ENCODE peak calls at places on chromosomes 16 and 17, in six cellular contexts. S is SK-N-SH, T is K562, N is H1, V is HepG2, C is GM12878. X is an unnamed sample.

GRCh38 chr17:17919169-17920107 is 52.8 kb downstream of the TOM1L2 start:
- DNase-seq in S (peak; percentile 85), T (peak; percentile 83), N (peak; percentile 75), V (peak; percentile 75), C (peak; percentile 39), X (peak; percentile 61)

GRCh38 chr16:63080736-63081135 is 1044.5 kb upstream of the CDH8 start:
- DNase-seq in S (no peak), T (no peak), N (no peak), V (no peak), C (no peak), X (no peak)

GRCh38 chr17:10091051-10091450 is 107.4 kb downstream of the GAS7 start:
- DNase-seq in S (no peak), T (no peak), N (no peak), V (no peak), C (no peak), X (no peak)

GRCh38 chr16:31519746-31520145 is 8.0 kb upstream of the AHSP start:
- DNase-seq in S (no peak), T (no peak), N (no peak), V (no peak), C (no peak), X (no peak)

GRCh38 chr17:4465786-4466185 is 32.0 kb downstream of the SPNS3 start:
- DNase-seq in S (no peak), T (no peak), N (no peak), V (no peak), C (no peak), X (no peak)

GRCh38 chr17:33390479-33391027 is 97.5 kb upstream of the ASIC2 start:
- DNase-seq in S (no peak), T (no peak), N (no peak), V (no peak), C (no peak), X (no peak)

GRCh38 chr16:57572978-57573733 is 30.7 kb downstream of the ADGRG5 start:
- DNase-seq in S (no peak), T (no peak), N (no peak), V (no peak), C (no peak), X (no peak)

GRCh38 chr16:50598936-50599361 is 50.8 kb downstream of the NKD1 start:
- DNase-seq in S (no peak), T (no peak), N (no peak), V (no peak), C (no peak), X (no peak)

GRCh38 chr16:35637683-35638082 is 2178.3 kb downstream of the TP53TG3F start:
- DNase-seq in S (no peak), T (no peak), N (no peak), V (no peak), C (no peak), X (no peak)

GRCh38 chr16:23544436-23544835 is 12.7 kb downstream of the EARS2 start:
- DNase-seq in S (no peak), T (no peak), N (no peak), V (no peak), C (no peak), X (no peak)

GRCh38 chr17:48181653-48182052 is 74.1 kb downstream of the SNX11 start:
- DNase-seq in S (no peak), T (peak; percentile 47), N (no peak), V (no peak), C (no peak), X (no peak)

GRCh38 chr16:11309895-11310633 is 28.9 kb upstream of the PRM1 start:
- DNase-seq in S (no peak), T (no peak), N (no peak), V (peak; percentile 86), C (peak; percentile 77), X (no peak)

GRCh38 chr17:76251478-76252039 is 11.3 kb upstream of the RNF157 start:
- DNase-seq in S (no peak), T (no peak), N (no peak), V (peak; percentile 56), C (no peak), X (no peak)

GRCh38 chr16:27736431-27736830 is 186.5 kb downstream of the KATNIP start:
- DNase-seq in S (no peak), T (no peak), N (no peak), V (no peak), C (no peak), X (no peak)

GRCh38 chr17:77516902-77517301 is 376.1 kb downstream of the SEC14L1 start:
- DNase-seq in S (no peak), T (no peak), N (no peak), V (no peak), C (no peak), X (no peak)

DNA sequence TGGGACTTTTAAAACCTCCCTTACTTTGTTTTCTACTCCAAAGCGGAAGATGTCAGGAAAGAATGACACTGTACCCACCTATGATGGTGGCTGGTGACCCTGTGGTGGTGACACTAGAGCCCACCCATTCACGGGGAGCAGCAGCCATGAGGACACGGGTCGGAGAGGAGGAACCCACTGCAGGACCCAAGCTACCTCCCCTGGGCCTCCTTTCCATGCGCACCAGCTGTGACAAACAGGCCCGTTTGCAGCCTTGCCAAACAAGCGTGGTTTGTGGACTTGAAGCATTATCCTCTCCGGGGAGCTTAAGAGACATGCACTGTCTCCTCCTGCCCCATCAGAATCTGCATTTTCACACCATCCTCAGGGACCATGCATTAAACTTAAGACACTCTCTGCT is 85.6 kb downstream of the ZFHX3 start:
- DNase-seq in S (no peak), T (no peak), N (no peak), V (no peak), C (no peak), X (no peak)
- TF ChIP-seq POLR2AphosphoS5 in S (no peak), T (no peak), N (no peak), V (no peak), C (no peak), X (no peak)

DNA sequence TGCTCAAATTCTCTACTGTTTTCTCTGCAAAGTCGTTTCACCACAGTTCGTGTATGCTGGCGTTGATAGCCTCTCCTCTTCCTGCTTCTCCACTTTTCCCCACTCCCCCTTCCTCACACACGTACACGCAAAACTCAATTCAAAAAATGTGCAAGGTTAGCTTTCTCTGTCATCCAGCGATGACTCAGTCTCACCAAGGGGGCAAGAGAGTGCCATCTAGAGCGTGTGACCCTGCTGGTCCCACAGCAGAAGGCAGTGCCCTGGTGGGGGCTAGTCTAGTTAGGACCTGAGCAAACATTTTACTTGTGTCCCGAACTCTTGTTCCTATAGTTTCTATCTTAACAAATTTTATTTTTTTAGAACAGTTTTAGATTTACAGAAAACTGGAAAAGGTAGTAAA is 121.2 kb upstream of the CHMP6 start:
- DNase-seq in S (no peak), T (no peak), N (no peak), V (no peak), C (no peak), X (no peak)
- TF ChIP-seq CTCF in S (no peak), T (no peak), N (no peak), V (no peak), C (no peak), X (no peak)

GRCh38 chr17:35890774-35891155 is 10.6 kb upstream of the CCL5 start:
- DNase-seq in S (peak; percentile 21), T (no peak), N (no peak), V (no peak), C (no peak), X (no peak)

GRCh38 chr17:35891273-35891672 is 11.1 kb upstream of the CCL5 start:
- DNase-seq in S (no peak), T (no peak), N (no peak), V (no peak), C (no peak), X (no peak)

GRCh38 chr17:35892091-35892637 is 12.0 kb upstream of the CCL5 start:
- DNase-seq in S (no peak), T (no peak), N (no peak), V (no peak), C (no peak), X (peak; percentile 17)

GRCh38 chr17:35889241-35889640 is 9.1 kb upstream of the CCL5 start:
- DNase-seq in S (no peak), T (no peak), N (no peak), V (no peak), C (no peak), X (no peak)

DNA sequence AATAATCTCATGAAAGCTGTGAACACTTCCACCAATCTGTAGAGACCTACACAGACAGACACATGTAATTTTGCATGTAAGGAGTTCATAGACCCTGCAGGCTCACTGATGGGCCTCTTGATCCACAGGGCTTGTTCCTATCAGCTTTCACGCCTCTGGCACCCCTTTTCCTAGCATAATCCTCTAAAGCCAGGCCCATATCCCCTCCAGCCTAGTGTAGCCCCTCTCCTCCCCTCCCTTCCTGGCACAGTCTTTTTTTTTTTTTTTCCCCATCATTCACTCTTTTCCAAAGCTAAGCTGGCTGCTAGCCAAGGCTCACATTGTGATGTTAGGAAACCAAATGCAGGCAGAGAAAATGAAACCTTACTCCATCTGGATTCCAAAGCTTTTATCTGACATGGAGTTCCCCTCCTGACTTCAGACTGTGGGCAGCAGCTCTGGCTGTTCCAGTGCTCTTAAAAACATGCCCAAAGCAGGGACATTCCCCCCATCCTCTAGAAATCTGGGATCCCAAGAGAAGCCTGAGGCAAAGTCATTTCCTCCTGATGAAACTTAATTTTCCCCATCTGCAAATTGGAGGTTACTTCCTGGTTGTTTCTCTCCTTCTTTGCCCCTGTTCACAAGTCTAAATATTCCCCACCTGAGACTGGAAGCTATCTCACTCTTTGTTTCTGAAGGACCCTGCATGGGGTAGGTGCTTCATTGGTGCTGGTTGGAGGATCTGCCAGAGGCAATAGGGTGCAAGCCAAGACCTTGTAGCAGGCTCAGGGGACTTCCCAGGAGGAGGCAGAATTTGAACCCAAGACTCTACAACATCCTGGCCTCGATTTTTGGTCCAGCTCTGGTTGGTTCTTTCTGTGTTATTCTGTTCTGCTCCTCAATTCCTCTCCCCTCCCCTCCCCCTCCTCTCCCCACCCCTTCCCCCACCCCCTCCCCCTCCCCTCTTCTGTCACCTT is 9.9 kb upstream of the CCL5 start:
- DNase-seq in S (peak; percentile 60), T (no peak), N (no peak), V (no peak), C (no peak), X (no peak)
- TF ChIP-seq GABPA in S (no peak), T (no peak), N (no peak), V (no peak), C (no peak), X (no peak)

DNA sequence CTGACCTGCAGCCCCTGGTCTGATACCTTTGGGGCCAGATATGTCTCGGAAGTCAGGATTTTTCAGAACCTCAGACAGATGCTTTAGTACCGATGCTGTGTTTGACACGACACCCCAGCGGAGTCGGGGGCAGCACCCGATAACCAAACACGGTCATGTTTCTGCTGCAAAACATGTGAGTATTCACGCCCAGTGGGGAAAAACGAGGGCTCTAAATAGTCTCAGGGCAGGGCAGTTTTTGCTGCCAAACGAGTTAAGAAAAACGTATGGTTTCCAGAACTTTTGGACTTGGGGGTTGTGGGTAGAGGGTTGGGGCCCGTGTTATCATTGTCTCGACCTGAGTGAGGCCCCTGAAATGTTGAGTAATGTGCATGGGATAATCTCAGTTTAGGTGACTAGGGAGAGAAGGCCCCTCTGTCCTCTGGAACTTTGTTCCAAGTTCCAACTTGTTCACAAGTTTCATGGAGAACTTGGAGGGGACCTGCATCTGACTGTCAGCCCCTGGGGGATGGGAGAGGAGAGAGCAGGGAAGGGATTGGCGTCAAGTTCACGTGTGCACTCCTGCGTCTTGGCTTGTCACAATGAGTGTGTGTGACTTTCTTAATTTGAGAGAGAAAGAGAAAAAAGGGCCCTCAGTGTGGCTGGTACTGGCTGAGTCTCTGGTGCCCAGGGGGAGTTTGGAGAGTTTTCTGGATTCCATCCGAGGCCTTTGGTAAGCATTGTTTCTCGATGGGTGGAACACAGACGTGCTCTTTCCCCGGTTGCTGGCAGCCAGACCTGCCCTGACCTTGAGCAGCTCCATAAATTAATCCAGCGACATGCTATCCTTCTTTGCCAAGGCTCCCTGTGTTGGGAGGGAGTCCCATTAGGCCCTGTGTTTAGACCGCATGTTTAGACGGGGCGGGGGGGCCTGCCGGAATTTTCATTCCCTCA is 83.9 kb upstream of the CIBAR2 start:
- DNase-seq in S (peak; percentile 70), T (no peak), N (no peak), V (no peak), C (no peak), X (no peak)
- TF ChIP-seq POLR2AphosphoS5 in S (no peak), T (no peak), N (no peak), V (no peak), C (no peak), X (no peak)